ENCODE peak calls at places on chromosome 13, in five cellular contexts. P is neural crest cell; K is fibroblast of the aortic adventitia; M is fibroblast of pulmonary artery; Z is CD4-positive, alpha-beta T cell. J is an unnamed sample.

GRCh38 chr13:35136585-35136984 is 194.5 kb downstream of the NBEA start:
- DNase-seq in K (no peak), Z (no peak), M (no peak), P (no peak), J (no peak)

GRCh38 chr13:112066624-112067004 is 335 bp upstream of the SOX1 start:
- DNase-seq in K (no peak), Z (peak; percentile 28), P (peak; percentile 89), M (peak; percentile 18), J (peak; percentile 96)

GRCh38 chr13:74641586-74641985 is 507.4 kb upstream of the KLF12 start:
- DNase-seq in P (no peak), Z (no peak), M (peak; percentile 14), K (peak; percentile 77), J (no peak)

GRCh38 chr13:74770361-74770760 is 636.2 kb upstream of the KLF12 start:
- DNase-seq in Z (no peak), P (no peak), K (peak; percentile 92), M (peak; percentile 91), J (no peak)

GRCh38 chr13:108528303-108528702 is 101.1 kb upstream of the MYO16 start:
- DNase-seq in K (no peak), M (no peak), P (no peak), Z (no peak), J (no peak)

GRCh38 chr13:110008816-110009215 is 222.4 kb upstream of the IRS2 start:
- DNase-seq in M (no peak), Z (no peak), K (no peak), P (no peak), J (peak; percentile 82)

GRCh38 chr13:112894673-112895481 is 74.1 kb upstream of the MCF2L start:
- DNase-seq in K (no peak), Z (no peak), M (no peak), P (no peak), J (no peak)

GRCh38 chr13:97342136-97342535 is 91.8 kb upstream of the RAP2A start:
- DNase-seq in M (no peak), P (no peak), Z (no peak), K (no peak), J (no peak)

GRCh38 chr13:94917814-94918213 is 205.5 kb upstream of the SOX21 start:
- DNase-seq in P (no peak), Z (no peak), K (no peak), M (peak; percentile 10), J (no peak)

GRCh38 chr13:79119578-79120107 is 286.4 kb downstream of the RBM26 start:
- DNase-seq in Z (no peak), K (no peak), P (no peak), M (no peak), J (no peak)

GRCh38 chr13:103557878-103558277 is 491.7 kb upstream of the SLC10A2 start:
- DNase-seq in K (no peak), M (peak; percentile 14), Z (no peak), P (no peak), J (no peak)

GRCh38 chr13:60745343-60745742 is 348.3 kb downstream of the TDRD3 start:
- DNase-seq in P (no peak), M (no peak), K (no peak), Z (no peak), J (no peak)

GRCh38 chr13:93690139-93690538 is 463.5 kb downstream of the GPC6 start:
- DNase-seq in Z (no peak), K (peak; percentile 48), P (peak; percentile 26), M (peak; percentile 59), J (peak; percentile 40)

GRCh38 chr13:92224052-92224821 is 825.8 kb downstream of the GPC5 start:
- DNase-seq in P (no peak), Z (no peak), K (peak; percentile 93), M (peak; percentile 97), J (no peak)

GRCh38 chr13:32222046-32222676 is 93.0 kb downstream of the ZAR1L start:
- DNase-seq in P (no peak), M (no peak), K (no peak), Z (no peak), J (no peak)

GRCh38 chr13:110341445-110342247 is 34.6 kb downstream of the COL4A2 start:
- DNase-seq in P (no peak), K (peak; percentile 23), Z (no peak), M (peak; percentile 93), J (peak; percentile 74)

GRCh38 chr13:33740134-33740538 is 77.8 kb upstream of the RFC3 start:
- DNase-seq in K (peak; percentile 93), Z (no peak), P (no peak), M (peak; percentile 95), J (no peak)

GRCh38 chr13:82305588-82305987 is 1576.7 kb downstream of the SLITRK1 start:
- DNase-seq in M (no peak), P (no peak), K (no peak), Z (no peak), J (no peak)

GRCh38 chr13:62629618-62630017 is 1214.0 kb upstream of the PCDH20 start:
- DNase-seq in P (no peak), Z (no peak), M (no peak), K (no peak), J (no peak)

GRCh38 chr13:69094485-69094884 is 1013.1 kb upstream of the ATXN8OS start:
- DNase-seq in P (no peak), M (no peak), Z (no peak), K (no peak), J (no peak)

GRCh38 chr13:69092615-69093322 is 1014.9 kb upstream of the ATXN8OS start:
- DNase-seq in Z (no peak), K (no peak), P (no peak), M (no peak), J (no peak)
- TF ChIP-seq CTCF in Z (no peak), K (no peak), P (no peak), M (no peak), J (no peak)

GRCh38 chr13:41495044-41495443 is 37.7 kb downstream of the RGCC start:
- DNase-seq in K (peak; percentile 4), Z (no peak), M (no peak), P (no peak), J (no peak)
- TF ChIP-seq CTCF in K (no peak), Z (no peak), M (no peak), P (no peak), J (no peak)

GRCh38 chr13:46170687-46171086 is 11.3 kb downstream of the LCP1 start:
- DNase-seq in P (peak; percentile 22), M (peak; percentile 51), Z (no peak), K (no peak), J (peak; percentile 69)
- TF ChIP-seq CTCF in P (no peak), M (no peak), Z (no peak), K (no peak), J (no peak)

GRCh38 chr13:114131581-114132418 is 623 bp downstream of the RASA3 start:
- DNase-seq in K (peak; percentile 35), M (peak; percentile 53), Z (no peak), P (no peak), J (peak; percentile 62)

GRCh38 chr13:114132419-114133121 is at the start of gene RASA3:
- DNase-seq in K (peak; percentile 74), P (peak; percentile 70), Z (peak; percentile 46), M (peak; percentile 84), J (peak; percentile 82)

GRCh38 chr13:114130131-114130707 is 2.2 kb downstream of the RASA3 start:
- DNase-seq in M (no peak), P (no peak), K (no peak), Z (no peak), J (no peak)

GRCh38 chr13:114129649-114130062 is 2.8 kb downstream of the RASA3 start:
- DNase-seq in P (no peak), M (no peak), Z (no peak), K (no peak), J (no peak)

GRCh38 chr13:114130708-114131580 is 1.5 kb downstream of the RASA3 start:
- DNase-seq in K (peak; percentile 80), M (peak; percentile 79), Z (peak; percentile 55), P (no peak), J (peak; percentile 98)
- TF ChIP-seq CTCF in K (no peak), M (no peak), Z (no peak), P (no peak), J (no peak)

DNA sequence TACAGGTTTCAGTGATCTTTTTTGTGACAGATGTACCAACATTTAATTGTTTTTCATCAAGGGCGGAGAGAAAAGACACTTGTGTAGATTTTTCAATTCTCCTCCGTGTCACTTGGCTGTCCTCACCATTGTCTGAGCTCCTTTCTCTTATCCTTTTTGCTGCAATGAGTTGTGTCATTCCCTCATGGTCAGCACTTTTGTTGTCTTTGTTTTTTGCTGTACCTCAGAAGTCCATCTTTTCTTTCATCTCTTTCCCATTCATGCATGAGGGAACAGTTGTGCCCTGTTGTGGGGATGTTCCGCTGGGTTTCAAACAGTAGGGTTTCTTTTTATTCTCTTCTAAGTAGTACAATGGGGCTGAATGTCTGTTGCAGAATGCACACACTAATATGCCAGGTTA is 222.6 kb downstream of the TM9SF2 start:
- DNase-seq in K (no peak), P (no peak), Z (no peak), M (no peak), J (no peak)
- TF ChIP-seq CTCF in K (no peak), P (no peak), Z (no peak), M (no peak), J (no peak)

GRCh38 chr13:51730927-51731326 is 73.0 kb downstream of the DHRS12 start:
- DNase-seq in M (no peak), Z (no peak), P (no peak), K (no peak), J (no peak)

GRCh38 chr13:51728972-51729371 is 75.0 kb downstream of the DHRS12 start:
- DNase-seq in M (peak; percentile 94), K (peak; percentile 81), P (no peak), Z (no peak), J (peak; percentile 80)

GRCh38 chr13:51729853-51730553 is 74.0 kb downstream of the DHRS12 start:
- DNase-seq in K (peak; percentile 84), M (peak; percentile 90), Z (no peak), P (no peak), J (peak; percentile 67)

GRCh38 chr13:51733656-51734334 is 70.2 kb downstream of the DHRS12 start:
- DNase-seq in Z (no peak), P (no peak), K (peak; percentile 21), M (no peak), J (peak; percentile 63)

DNA sequence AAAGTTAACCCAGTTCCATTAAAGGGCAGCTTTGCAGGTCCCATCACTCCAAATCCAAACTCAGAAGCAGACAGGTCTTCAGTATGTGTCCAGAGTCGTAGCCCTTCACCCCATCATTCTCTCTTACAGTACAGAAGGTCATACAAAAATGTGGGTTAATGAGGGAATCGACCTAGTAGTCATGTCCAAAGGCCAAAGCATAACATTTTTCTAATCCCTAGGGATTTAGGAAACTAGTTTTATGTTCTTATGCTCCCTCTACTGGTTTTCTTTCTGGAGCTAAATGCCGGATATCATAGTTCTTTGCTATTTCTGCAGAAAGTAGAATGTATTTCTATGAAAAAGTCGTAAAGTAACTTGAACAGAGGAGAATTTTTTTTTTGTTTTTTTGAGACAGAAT is 72.2 kb downstream of the DHRS12 start:
- DNase-seq in P (no peak), M (peak; percentile 81), Z (no peak), K (peak; percentile 87), J (peak; percentile 55)
- TF ChIP-seq CTCF in P (no peak), M (peak; percentile 59), Z (no peak), K (peak; percentile 63), J (peak; percentile 56)

J was measured in A673.